ENCODE peak calls at places on chromosome 20, in nine cellular contexts. One of them, this sample, is unnamed.

GRCh38 chr20:33209789-33210188 is 7.4 kb upstream of the BPIFA3 start:
- DNase-seq in NT2/D1: peak; percentile 51
- DNase-seq in PC-3: peak; percentile 72
- DNase-seq in psoas muscle: peak; percentile 70
- DNase-seq in cardiac fibroblast: peak; percentile 59
- DNase-seq in tibial artery: peak; percentile 61
- DNase-seq in upper lobe of right lung: peak; percentile 82
- DNase-seq in SK-N-MC: no peak
- DNase-seq in neuronal stem cell: peak; percentile 85
- DNase-seq in this sample: peak; percentile 90

GRCh38 chr20:43736588-43737091 is 9.8 kb upstream of the GTSF1L start:
- DNase-seq in PC-3: no peak
- DNase-seq in upper lobe of right lung: no peak
- DNase-seq in cardiac fibroblast: no peak
- DNase-seq in SK-N-MC: no peak
- DNase-seq in tibial artery: no peak
- DNase-seq in psoas muscle: no peak
- DNase-seq in NT2/D1: peak; percentile 50
- DNase-seq in neuronal stem cell: peak; percentile 49
- DNase-seq in this sample: no peak

GRCh38 chr20:35342154-35342769 is 50.0 kb upstream of the FAM83C start:
- DNase-seq in SK-N-MC: no peak
- DNase-seq in neuronal stem cell: no peak
- DNase-seq in tibial artery: no peak
- DNase-seq in psoas muscle: no peak
- DNase-seq in PC-3: no peak
- DNase-seq in upper lobe of right lung: no peak
- DNase-seq in NT2/D1: peak; percentile 16
- DNase-seq in cardiac fibroblast: peak; percentile 31
- DNase-seq in this sample: no peak

GRCh38 chr20:3590164-3590563 is 73.0 kb downstream of the GFRA4 start:
- DNase-seq in cardiac fibroblast: no peak
- DNase-seq in psoas muscle: no peak
- DNase-seq in tibial artery: no peak
- DNase-seq in upper lobe of right lung: no peak
- DNase-seq in SK-N-MC: no peak
- DNase-seq in PC-3: no peak
- DNase-seq in neuronal stem cell: no peak
- DNase-seq in NT2/D1: no peak
- DNase-seq in this sample: no peak

GRCh38 chr20:23445596-23446217 is 6.2 kb downstream of the CSTL1 start:
- DNase-seq in SK-N-MC: no peak
- DNase-seq in tibial artery: no peak
- DNase-seq in neuronal stem cell: no peak
- DNase-seq in psoas muscle: no peak
- DNase-seq in upper lobe of right lung: no peak
- DNase-seq in cardiac fibroblast: peak; percentile 90
- DNase-seq in PC-3: peak; percentile 93
- DNase-seq in NT2/D1: no peak
- DNase-seq in this sample: no peak

GRCh38 chr20:58697867-58698703 is 5.5 kb downstream of the NPEPL1 start:
- DNase-seq in neuronal stem cell: no peak
- DNase-seq in cardiac fibroblast: no peak
- DNase-seq in psoas muscle: no peak
- DNase-seq in PC-3: no peak
- DNase-seq in upper lobe of right lung: no peak
- DNase-seq in NT2/D1: no peak
- DNase-seq in tibial artery: peak; percentile 61
- DNase-seq in SK-N-MC: no peak
- DNase-seq in this sample: no peak

GRCh38 chr20:49888341-49889244 is 26.7 kb downstream of the SPATA2 start:
- DNase-seq in PC-3: peak; percentile 78
- DNase-seq in SK-N-MC: no peak
- DNase-seq in tibial artery: peak; percentile 72
- DNase-seq in NT2/D1: peak; percentile 88
- DNase-seq in psoas muscle: no peak
- DNase-seq in cardiac fibroblast: peak; percentile 65
- DNase-seq in neuronal stem cell: peak; percentile 81
- DNase-seq in upper lobe of right lung: no peak
- DNase-seq in this sample: peak; percentile 84

GRCh38 chr20:6152777-6153176 is 29.9 kb upstream of the FERMT1 start:
- DNase-seq in upper lobe of right lung: no peak
- DNase-seq in psoas muscle: no peak
- DNase-seq in SK-N-MC: no peak
- DNase-seq in tibial artery: no peak
- DNase-seq in cardiac fibroblast: no peak
- DNase-seq in neuronal stem cell: no peak
- DNase-seq in PC-3: no peak
- DNase-seq in NT2/D1: no peak
- DNase-seq in this sample: no peak

GRCh38 chr20:44153636-44154043 is 33.3 kb downstream of the JPH2 start:
- DNase-seq in PC-3: peak; percentile 26
- DNase-seq in SK-N-MC: no peak
- DNase-seq in NT2/D1: no peak
- DNase-seq in tibial artery: peak; percentile 78
- DNase-seq in cardiac fibroblast: peak; percentile 13
- DNase-seq in neuronal stem cell: no peak
- DNase-seq in upper lobe of right lung: no peak
- DNase-seq in psoas muscle: no peak
- DNase-seq in this sample: no peak

GRCh38 chr20:22473293-22473692 is 111.1 kb downstream of the FOXA2 start:
- DNase-seq in SK-N-MC: no peak
- DNase-seq in NT2/D1: no peak
- DNase-seq in PC-3: no peak
- DNase-seq in neuronal stem cell: no peak
- DNase-seq in upper lobe of right lung: no peak
- DNase-seq in tibial artery: no peak
- DNase-seq in cardiac fibroblast: no peak
- DNase-seq in psoas muscle: no peak
- DNase-seq in this sample: no peak

GRCh38 chr20:4476903-4477302 is 244.8 kb upstream of the PRND start:
- DNase-seq in NT2/D1: no peak
- DNase-seq in psoas muscle: no peak
- DNase-seq in cardiac fibroblast: peak; percentile 19
- DNase-seq in neuronal stem cell: no peak
- DNase-seq in PC-3: no peak
- DNase-seq in upper lobe of right lung: no peak
- DNase-seq in SK-N-MC: no peak
- DNase-seq in tibial artery: peak; percentile 77
- DNase-seq in this sample: no peak

GRCh38 chr20:63977392-63978276 is 1.8 kb downstream of the SAMD10 start:
- DNase-seq in upper lobe of right lung: no peak
- DNase-seq in psoas muscle: no peak
- DNase-seq in SK-N-MC: no peak
- DNase-seq in neuronal stem cell: no peak
- DNase-seq in NT2/D1: no peak
- DNase-seq in tibial artery: no peak
- DNase-seq in PC-3: peak; percentile 51
- DNase-seq in cardiac fibroblast: peak; percentile 69
- DNase-seq in this sample: no peak

DNA sequence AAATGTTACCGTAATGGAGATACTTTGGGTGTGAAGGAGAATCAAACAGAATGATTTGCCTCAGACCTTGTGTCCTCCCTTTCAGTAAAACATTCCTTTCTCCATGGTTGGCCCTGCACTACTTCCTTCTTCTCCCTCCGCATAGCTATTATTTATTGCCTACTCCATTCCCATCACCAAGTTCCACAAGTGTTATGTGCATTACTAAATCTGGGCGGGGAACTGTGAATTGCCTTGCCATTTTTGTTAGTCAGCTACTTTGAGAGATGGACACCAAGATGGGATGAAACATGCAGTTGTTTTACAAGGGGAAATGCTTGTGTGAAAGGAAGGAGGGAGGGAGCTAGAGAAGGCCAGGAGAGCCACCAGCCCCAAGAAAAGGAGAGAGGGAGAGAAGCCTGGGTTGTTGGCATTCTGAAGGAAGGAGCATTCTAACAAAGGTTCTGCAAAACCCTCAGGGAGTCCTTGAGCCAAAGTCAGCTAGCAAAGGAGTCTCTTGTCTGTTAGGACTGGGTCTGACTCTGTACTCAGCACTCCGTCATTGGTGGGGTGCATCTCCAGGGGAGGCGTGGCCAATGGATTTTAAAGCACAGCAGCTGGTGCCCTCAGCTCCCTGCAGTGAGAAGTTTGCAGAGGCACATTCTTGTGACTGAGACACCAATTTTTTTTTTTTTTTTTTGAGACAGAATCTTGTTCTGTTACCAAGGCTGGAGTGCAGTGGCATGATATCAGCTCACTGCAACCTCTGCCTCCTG is 83.6 kb upstream of the CHD6 start:
- DNase-seq in PC-3: no peak
- DNase-seq in SK-N-MC: peak; percentile 22
- DNase-seq in tibial artery: no peak
- DNase-seq in NT2/D1: peak; percentile 64
- DNase-seq in psoas muscle: no peak
- DNase-seq in neuronal stem cell: no peak
- DNase-seq in upper lobe of right lung: no peak
- DNase-seq in cardiac fibroblast: no peak
- DNase-seq in this sample: no peak
- H3K4me3 ChIP-seq in PC-3: no peak overlapping the region
- H3K4me3 ChIP-seq in SK-N-MC: no peak overlapping the region
- H3K4me3 ChIP-seq in tibial artery: no peak overlapping the region
- H3K4me3 ChIP-seq in NT2/D1: no peak overlapping the region
- H3K4me3 ChIP-seq in psoas muscle: no peak overlapping the region
- H3K4me3 ChIP-seq in neuronal stem cell: no peak overlapping the region
- H3K4me3 ChIP-seq in upper lobe of right lung: no peak overlapping the region
- H3K4me3 ChIP-seq in cardiac fibroblast: no peak overlapping the region
- H3K4me3 ChIP-seq in this sample: no peak overlapping the region

GRCh38 chr20:56458227-56458821 is 10.1 kb upstream of the RTF2 start:
- DNase-seq in SK-N-MC: no peak
- DNase-seq in psoas muscle: no peak
- DNase-seq in tibial artery: no peak
- DNase-seq in cardiac fibroblast: no peak
- DNase-seq in neuronal stem cell: no peak
- DNase-seq in PC-3: no peak
- DNase-seq in NT2/D1: no peak
- DNase-seq in upper lobe of right lung: no peak
- DNase-seq in this sample: no peak
- H3K4me3 ChIP-seq in SK-N-MC: no peak overlapping the region
- H3K4me3 ChIP-seq in psoas muscle: no peak overlapping the region
- H3K4me3 ChIP-seq in tibial artery: no peak overlapping the region
- H3K4me3 ChIP-seq in cardiac fibroblast: no peak overlapping the region
- H3K4me3 ChIP-seq in neuronal stem cell: no peak overlapping the region
- H3K4me3 ChIP-seq in PC-3: no peak overlapping the region
- H3K4me3 ChIP-seq in NT2/D1: no peak overlapping the region
- H3K4me3 ChIP-seq in upper lobe of right lung: no peak overlapping the region
- H3K4me3 ChIP-seq in this sample: no peak overlapping the region

DNA sequence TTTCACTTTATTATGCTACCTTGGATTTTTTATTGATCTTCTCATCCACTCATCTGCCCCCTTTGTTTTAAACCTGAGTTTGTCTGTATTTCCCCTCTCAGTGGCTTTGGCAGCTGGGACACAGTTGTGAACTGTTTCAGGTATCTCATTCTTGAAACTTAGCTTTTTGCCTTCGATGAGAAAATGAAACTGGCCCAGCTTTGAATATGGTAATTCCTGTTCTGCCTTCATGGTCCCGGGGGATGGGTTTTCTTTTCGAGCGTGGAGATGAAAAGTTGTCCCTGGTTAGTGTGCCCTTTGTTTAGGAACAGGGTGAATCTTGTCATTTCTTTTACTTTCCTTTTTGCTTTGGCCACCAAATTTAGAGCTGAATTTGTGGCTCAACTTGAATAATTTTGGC is 25.6 kb downstream of the DHX35 start:
- DNase-seq in NT2/D1: no peak
- DNase-seq in tibial artery: no peak
- DNase-seq in PC-3: no peak
- DNase-seq in upper lobe of right lung: no peak
- DNase-seq in cardiac fibroblast: no peak
- DNase-seq in neuronal stem cell: no peak
- DNase-seq in SK-N-MC: no peak
- DNase-seq in psoas muscle: no peak
- DNase-seq in this sample: peak; percentile 36
- H3K4me3 ChIP-seq in NT2/D1: no peak overlapping the region
- H3K4me3 ChIP-seq in tibial artery: no peak overlapping the region
- H3K4me3 ChIP-seq in PC-3: no peak overlapping the region
- H3K4me3 ChIP-seq in upper lobe of right lung: no peak overlapping the region
- H3K4me3 ChIP-seq in cardiac fibroblast: no peak overlapping the region
- H3K4me3 ChIP-seq in neuronal stem cell: no peak overlapping the region
- H3K4me3 ChIP-seq in SK-N-MC: no peak overlapping the region
- H3K4me3 ChIP-seq in psoas muscle: no peak overlapping the region
- H3K4me3 ChIP-seq in this sample: no peak overlapping the region

GRCh38 chr20:10218536-10219451 is at the start of gene SNAP25:
- DNase-seq in cardiac fibroblast: peak; percentile 81
- DNase-seq in upper lobe of right lung: no peak
- DNase-seq in SK-N-MC: peak; percentile 75
- DNase-seq in psoas muscle: no peak
- DNase-seq in PC-3: peak; percentile 26
- DNase-seq in tibial artery: peak; percentile 81
- DNase-seq in NT2/D1: peak; percentile 88
- DNase-seq in neuronal stem cell: peak; percentile 87
- DNase-seq in this sample: peak; percentile 76

GRCh38 chr20:10219452-10219791 is 792 bp downstream of the SNAP25 start:
- DNase-seq in psoas muscle: peak; percentile 80
- DNase-seq in SK-N-MC: peak; percentile 16
- DNase-seq in tibial artery: peak; percentile 84
- DNase-seq in upper lobe of right lung: peak; percentile 84
- DNase-seq in neuronal stem cell: peak; percentile 80
- DNase-seq in NT2/D1: no peak
- DNase-seq in PC-3: peak; percentile 70
- DNase-seq in cardiac fibroblast: peak; percentile 55
- DNase-seq in this sample: peak; percentile 48

GRCh38 chr20:10213526-10213925 is 5.1 kb upstream of the SNAP25 start:
- DNase-seq in SK-N-MC: no peak
- DNase-seq in tibial artery: no peak
- DNase-seq in NT2/D1: no peak
- DNase-seq in upper lobe of right lung: no peak
- DNase-seq in PC-3: no peak
- DNase-seq in psoas muscle: no peak
- DNase-seq in cardiac fibroblast: no peak
- DNase-seq in neuronal stem cell: no peak
- DNase-seq in this sample: no peak

GRCh38 chr20:10217517-10218410 is 866 bp upstream of the SNAP25 start:
- DNase-seq in SK-N-MC: no peak
- DNase-seq in NT2/D1: no peak
- DNase-seq in neuronal stem cell: peak; percentile 75
- DNase-seq in PC-3: no peak
- DNase-seq in cardiac fibroblast: peak; percentile 84
- DNase-seq in tibial artery: peak; percentile 83
- DNase-seq in psoas muscle: no peak
- DNase-seq in upper lobe of right lung: no peak
- DNase-seq in this sample: no peak

DNA sequence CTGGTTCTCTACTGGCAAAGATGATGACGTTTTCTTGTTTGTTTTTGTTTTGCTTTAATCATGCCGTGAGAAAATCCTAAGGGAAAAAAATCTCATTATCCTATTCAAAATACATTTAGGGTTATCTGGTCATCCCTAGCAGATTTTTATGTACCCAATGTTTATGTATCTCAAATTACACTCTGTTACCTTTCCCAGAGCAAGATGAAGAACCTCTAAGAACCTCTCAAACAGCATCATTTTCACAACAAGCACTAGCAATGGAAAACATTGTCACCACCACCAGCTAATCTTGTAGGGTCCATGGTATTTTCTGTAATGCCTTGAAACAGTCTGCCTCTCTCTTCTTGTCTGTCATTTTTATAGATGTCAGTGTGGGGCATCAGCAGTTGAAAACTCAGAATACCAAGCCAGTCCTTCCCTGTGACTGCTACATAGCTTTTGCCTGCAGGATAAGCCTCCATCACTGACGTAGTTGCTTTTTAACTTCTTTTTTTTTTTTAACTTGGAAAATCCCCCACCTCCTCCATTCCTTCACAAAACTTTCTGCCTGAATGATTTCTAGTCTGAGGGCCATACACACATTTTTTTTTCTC is 2.4 kb upstream of the SNAP25 start:
- DNase-seq in PC-3: no peak
- DNase-seq in cardiac fibroblast: no peak
- DNase-seq in SK-N-MC: no peak
- DNase-seq in psoas muscle: no peak
- DNase-seq in neuronal stem cell: no peak
- DNase-seq in tibial artery: no peak
- DNase-seq in NT2/D1: no peak
- DNase-seq in upper lobe of right lung: no peak
- DNase-seq in this sample: no peak
- H3K4me3 ChIP-seq in PC-3: no peak overlapping the region
- H3K4me3 ChIP-seq in cardiac fibroblast: no peak overlapping the region
- H3K4me3 ChIP-seq in SK-N-MC: no peak overlapping the region
- H3K4me3 ChIP-seq in psoas muscle: no peak overlapping the region
- H3K4me3 ChIP-seq in neuronal stem cell: no peak overlapping the region
- H3K4me3 ChIP-seq in tibial artery: no peak overlapping the region
- H3K4me3 ChIP-seq in NT2/D1: no peak overlapping the region
- H3K4me3 ChIP-seq in upper lobe of right lung: no peak overlapping the region
- H3K4me3 ChIP-seq in this sample: no peak overlapping the region

This sample was measured in HAP-1.